ENCODE peak calls at places on chromosome 11, in six cellular contexts. L, I, O, H, U and K are unnamed samples.
A peak's percentile ranks its signal among the peaks of the same experiment; 100 is the strongest.

GRCh38 chr11:45026835-45027234 is 76.2 kb upstream of the TP53I11 start:
- DNase-seq in L (no peak), I (no peak), O (no peak), H (no peak), U (no peak), K (no peak)

GRCh38 chr11:111833524-111833923 is 37.9 kb downstream of the ALG9 start:
- DNase-seq in L (no peak), I (no peak), O (no peak), H (no peak), U (no peak), K (no peak)

GRCh38 chr11:9943346-9944110 is 279.7 kb downstream of the SWAP70 start:
- DNase-seq in L (no peak), I (no peak), O (peak; percentile 67), H (no peak), U (no peak), K (no peak)

GRCh38 chr11:116224154-116224888 is 548.5 kb downstream of the BUD13 start:
- DNase-seq in L (no peak), I (peak; percentile 12), O (peak; percentile 49), H (peak; percentile 51), U (peak; percentile 16), K (peak; percentile 25)

GRCh38 chr11:66291303-66291705 is 390 bp upstream of the TMEM151A start:
- DNase-seq in L (no peak), I (no peak), O (no peak), H (no peak), U (no peak), K (no peak)

GRCh38 chr11:37409124-37409523 is 811.1 kb upstream of the RAG2 start:
- DNase-seq in L (no peak), I (no peak), O (no peak), H (no peak), U (no peak), K (no peak)

GRCh38 chr11:68461284-68461861 is 821 bp downstream of the PPP6R3 start:
- DNase-seq in L (no peak), I (no peak), O (no peak), H (peak; percentile 37), U (peak; percentile 1), K (peak; percentile 53)

GRCh38 chr11:47964546-47964945 is 15.8 kb upstream of the PTPRJ start:
- DNase-seq in L (no peak), I (no peak), O (no peak), H (no peak), U (no peak), K (no peak)

GRCh38 chr11:73159297-73159696 is 17.2 kb upstream of the FCHSD2 start:
- DNase-seq in L (no peak), I (no peak), O (no peak), H (no peak), U (no peak), K (no peak)

GRCh38 chr11:59368238-59369022 is 9.7 kb downstream of the OR5AN1 start:
- DNase-seq in L (no peak), I (no peak), O (no peak), H (no peak), U (no peak), K (no peak)

GRCh38 chr11:11987503-11988022 is 20.9 kb downstream of the DKK3 start:
- DNase-seq in L (no peak), I (no peak), O (no peak), H (no peak), U (no peak), K (no peak)

GRCh38 chr11:72078477-72078876 is 1.9 kb downstream of the NUMA1 start:
- DNase-seq in L (no peak), I (no peak), O (no peak), H (no peak), U (no peak), K (no peak)